ENCODE peak calls at places on chromosomes 7 and 10, in nine cellular contexts. I is Calu3, A is AG04450, W is colonic mucosa, S is epithelial cell of esophagus, N is RWPE1, V is spleen, L is A549, F is H9. U is an unnamed sample.

GRCh38 chr7:16712916-16713315 is 40.6 kb upstream of the TSPAN13 start:
- DNase-seq in I (no peak), A (no peak), W (no peak), S (peak), N (no peak), V (no peak), L (no peak), F (no peak), U (no peak)

GRCh38 chr7:145959981-145960380 is 156.6 kb upstream of the CNTNAP2 start:
- DNase-seq in I (no peak), A (no peak), W (no peak), S (no peak), N (no peak), V (no peak), L (no peak), F (no peak), U (no peak)

GRCh38 chr7:131655447-131655846 is 99.0 kb upstream of the PODXL start:
- DNase-seq in I (no peak), A (no peak), W (no peak), S (no peak), N (no peak), V (no peak), L (no peak), F (no peak), U (no peak)

GRCh38 chr7:158064631-158065030 is 523.0 kb downstream of the PTPRN2 start:
- DNase-seq in I (no peak), A (no peak), W (no peak), S (no peak), N (no peak), V (peak), L (no peak), F (no peak), U (no peak)

GRCh38 chr10:59536151-59536550 is 173.5 kb downstream of the SLC16A9 start:
- DNase-seq in I (no peak), A (peak), W (no peak), S (peak), N (peak), V (no peak), L (no peak), F (no peak), U (peak)

GRCh38 chr7:89887489-89887888 is 266.8 kb upstream of the STEAP1 start:
- DNase-seq in I (no peak), A (no peak), W (no peak), S (no peak), N (no peak), V (no peak), L (no peak), F (no peak), U (no peak)

GRCh38 chr7:104862719-104863118 is 151.3 kb upstream of the KMT2E start:
- DNase-seq in I (no peak), A (no peak), W (no peak), S (no peak), N (no peak), V (no peak), L (peak), F (peak), U (no peak)

GRCh38 chr10:71473671-71474599 is 77.2 kb downstream of the CDH23 start:
- DNase-seq in I (no peak), A (no peak), W (no peak), S (no peak), N (no peak), V (peak), L (no peak), F (no peak), U (no peak)

GRCh38 chr10:16989826-16990293 is 139.8 kb downstream of the CUBN start:
- DNase-seq in I (no peak), A (no peak), W (no peak), S (no peak), N (no peak), V (no peak), L (no peak), F (peak), U (no peak)

GRCh38 chr7:137923380-137923779 is 76.6 kb upstream of the DGKI start:
- DNase-seq in I (no peak), A (no peak), W (no peak), S (peak), N (no peak), V (no peak), L (peak), F (no peak), U (no peak)

GRCh38 chr10:73517166-73517888 is 21.5 kb upstream of the PPP3CB start:
- DNase-seq in I (no peak), A (no peak), W (no peak), S (peak), N (peak), V (no peak), L (no peak), F (no peak), U (peak)

GRCh38 chr10:71601273-71601672 is 118.3 kb downstream of the C10orf105 start:
- DNase-seq in I (no peak), A (no peak), W (no peak), S (no peak), N (no peak), V (no peak), L (no peak), F (no peak), U (no peak)

GRCh38 chr7:157930926-157931466 is 594.2 kb downstream of the DNAJB6 start:
- DNase-seq in I (no peak), A (no peak), W (no peak), S (no peak), N (no peak), V (no peak), L (no peak), F (no peak), U (no peak)

GRCh38 chr7:37694208-37695080 is 10.9 kb downstream of the GPR141 start:
- DNase-seq in I (no peak), A (no peak), W (no peak), S (peak), N (no peak), V (peak), L (no peak), F (no peak), U (no peak)

GRCh38 chr10:124671486-124672075 is 72.6 kb downstream of the FAM53B start:
- DNase-seq in I (no peak), A (no peak), W (no peak), S (peak), N (peak), V (peak), L (peak), F (no peak), U (no peak)

GRCh38 chr7:78218051-78218450 is 419.5 kb downstream of the PHTF2 start:
- DNase-seq in I (no peak), A (no peak), W (no peak), S (peak), N (no peak), V (no peak), L (no peak), F (no peak), U (no peak)

GRCh38 chr7:107966701-107967100 is 36.3 kb downstream of the LAMB1 start:
- DNase-seq in I (no peak), A (no peak), W (no peak), S (peak), N (no peak), V (no peak), L (no peak), F (peak), U (no peak)

GRCh38 chr7:39950473-39951155 is 558 bp downstream of the CDK13 start:
- DNase-seq in I (peak), A (no peak), W (peak), S (peak), N (peak), V (peak), L (no peak), F (no peak), U (no peak)

GRCh38 chr7:136399378-136399777 is 422.2 kb upstream of the MTPN start:
- DNase-seq in I (no peak), A (no peak), W (no peak), S (no peak), N (no peak), V (no peak), L (no peak), F (no peak), U (no peak)

GRCh38 chr7:2729043-2729892 is 41.3 kb downstream of the AMZ1 start:
- DNase-seq in I (no peak), A (no peak), W (no peak), S (no peak), N (no peak), V (peak), L (no peak), F (no peak), U (no peak)

GRCh38 chr10:82212753-82213152 is 337.8 kb downstream of the NRG3 start:
- DNase-seq in I (no peak), A (no peak), W (no peak), S (no peak), N (no peak), V (no peak), L (no peak), F (no peak), U (no peak)

GRCh38 chr7:107996072-107996824 is 6.7 kb downstream of the LAMB1 start:
- DNase-seq in I (no peak), A (no peak), W (no peak), S (no peak), N (no peak), V (no peak), L (no peak), F (no peak), U (no peak)

GRCh38 chr10:53222806-53223205 is 450.2 kb upstream of the MBL2 start:
- DNase-seq in I (no peak), A (no peak), W (no peak), S (no peak), N (no peak), V (no peak), L (no peak), F (no peak), U (no peak)

GRCh38 chr7:21869785-21870402 is 75.8 kb downstream of the CDCA7L start:
- DNase-seq in I (no peak), A (no peak), W (no peak), S (peak), N (no peak), V (no peak), L (no peak), F (peak), U (no peak)

GRCh38 chr7:51315393-51316261 is 982 bp downstream of the COBL start:
- DNase-seq in I (peak), A (no peak), W (peak), S (peak), N (peak), V (no peak), L (peak), F (peak), U (no peak)

GRCh38 chr7:51317582-51317910 is 937 bp upstream of the COBL start:
- DNase-seq in I (no peak), A (no peak), W (no peak), S (no peak), N (no peak), V (no peak), L (no peak), F (no peak), U (no peak)

GRCh38 chr7:51314726-51315125 is 1.9 kb downstream of the COBL start:
- DNase-seq in I (peak), A (no peak), W (no peak), S (no peak), N (no peak), V (no peak), L (no peak), F (no peak), U (no peak)

GRCh38 chr7:51316666-51317581 is at the start of gene COBL:
- DNase-seq in I (peak), A (no peak), W (peak), S (peak), N (peak), V (no peak), L (peak), F (peak), U (no peak)

GRCh38 chr7:51316262-51316665 is 345 bp downstream of the COBL start:
- DNase-seq in I (peak), A (no peak), W (peak), S (no peak), N (peak), V (no peak), L (peak), F (peak), U (no peak)
- TF ChIP-seq CTCF in I (peak), A (no peak), W (no peak), S (no peak), N (peak), V (no peak), L (peak), F (peak), U (no peak)

GRCh38 chr7:22911889-22912288 is 89.2 kb upstream of the TOMM7 start:
- DNase-seq in I (no peak), A (no peak), W (no peak), S (no peak), N (no peak), V (no peak), L (no peak), F (no peak), U (no peak)
- TF ChIP-seq CTCF in I (no peak), A (no peak), W (no peak), S (no peak), N (no peak), V (no peak), L (no peak), F (no peak), U (no peak)

DNA sequence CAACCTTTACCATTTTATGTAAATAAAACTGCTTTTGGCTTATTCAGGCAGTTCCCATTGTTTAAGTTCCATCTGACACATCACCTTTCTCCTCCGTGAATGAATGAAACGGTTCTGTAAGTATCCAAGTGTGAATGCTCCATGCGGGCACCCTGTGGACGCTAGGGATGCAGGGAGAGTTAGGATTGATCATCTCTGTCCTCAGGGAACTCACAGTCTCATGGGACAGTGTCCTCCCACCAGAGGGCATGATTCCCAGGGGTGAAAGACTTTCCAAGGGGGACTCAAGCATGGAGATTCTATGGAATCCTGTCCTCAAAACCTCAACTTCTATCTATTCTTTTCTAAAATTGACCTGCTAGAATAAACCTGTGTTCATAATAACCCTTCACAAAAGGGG is 98.8 kb downstream of the HECW1 start:
- DNase-seq in I (peak), A (no peak), W (no peak), S (no peak), N (no peak), V (no peak), L (peak), F (no peak), U (no peak)
- TF ChIP-seq CTCF in I (no peak), A (peak), W (no peak), S (no peak), N (peak), V (no peak), L (peak), F (peak), U (peak)

DNA sequence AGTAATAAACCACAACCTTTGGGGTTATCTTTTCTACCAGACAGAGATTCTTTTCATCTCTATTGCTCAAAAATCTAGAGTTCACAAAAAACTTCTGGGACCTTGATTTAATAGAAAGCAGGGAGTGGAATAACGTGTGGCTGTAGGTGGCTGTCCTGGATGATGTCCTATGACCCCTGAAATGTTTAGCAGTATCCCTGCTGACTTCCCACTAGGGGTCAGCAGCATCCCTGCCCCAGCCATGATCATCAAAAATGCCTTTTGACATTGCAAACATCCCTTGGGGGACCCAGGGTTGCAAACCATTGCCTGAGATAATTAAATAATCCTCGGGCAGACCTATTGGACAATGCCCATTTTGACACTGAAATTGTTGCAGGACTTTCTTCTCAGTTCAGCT is 177.1 kb downstream of the USP6NL start:
- DNase-seq in I (no peak), A (no peak), W (no peak), S (no peak), N (peak), V (no peak), L (peak), F (peak), U (no peak)
- TF ChIP-seq CTCF in I (no peak), A (peak), W (no peak), S (no peak), N (peak), V (no peak), L (peak), F (peak), U (peak)